ENCODE peak calls at places on chromosomes 3 and 15, in eight cellular contexts. U, S, E, B, Z, G, T and L are unnamed samples.

GRCh38 chr15:86398986-86399677 is 319.5 kb downstream of the AGBL1 start:
- DNase-seq in E (no peak), S (no peak), T (no peak), B (peak), U (no peak), Z (no peak), G (no peak), L (no peak)

GRCh38 chr15:79408041-79408440 is 24.1 kb upstream of the MINAR1 start:
- DNase-seq in Z (no peak), G (peak), U (no peak), S (no peak), B (no peak), T (no peak), E (no peak), L (no peak)

GRCh38 chr3:119695480-119695879 is 7.3 kb upstream of the CFAP91 start:
- DNase-seq in S (no peak), B (no peak), U (peak), Z (no peak), T (peak), E (no peak), G (peak), L (no peak)

GRCh38 chr15:71444866-71445590 is 329.8 kb downstream of the THSD4 start:
- DNase-seq in Z (no peak), G (peak), E (no peak), T (no peak), S (no peak), U (no peak), B (no peak), L (peak)

GRCh38 chr15:59170295-59170881 is 36.3 kb upstream of the LDHAL6B start:
- DNase-seq in Z (no peak), S (no peak), U (no peak), T (peak), B (peak), E (peak), G (peak), L (peak)

GRCh38 chr3:187919018-187919417 is 173.8 kb upstream of the BCL6 start:
- DNase-seq in B (no peak), Z (no peak), S (no peak), G (no peak), E (no peak), U (no peak), T (no peak), L (no peak)

GRCh38 chr3:28836199-28836598 is 444.7 kb upstream of the RBMS3 start:
- DNase-seq in Z (no peak), U (no peak), G (peak), B (no peak), T (no peak), E (no peak), S (no peak), L (no peak)

GRCh38 chr15:80615783-80616391 is 79.2 kb upstream of the ABHD17C start:
- DNase-seq in B (peak), U (peak), G (peak), T (peak), Z (no peak), E (peak), S (no peak), L (peak)

GRCh38 chr15:70605606-70606410 is 157.6 kb downstream of the UACA start:
- DNase-seq in Z (peak), T (peak), B (peak), S (no peak), G (peak), U (peak), E (no peak), L (no peak)

GRCh38 chr3:46981932-46982471 is 2.5 kb downstream of the NBEAL2 start:
- DNase-seq in E (no peak), G (no peak), B (peak), S (no peak), T (no peak), U (no peak), Z (no peak), L (no peak)

GRCh38 chr3:48226959-48227358 is 3.7 kb downstream of the CAMP start:
- DNase-seq in T (no peak), Z (no peak), S (no peak), E (no peak), B (no peak), G (no peak), U (no peak), L (no peak)

GRCh38 chr15:63246691-63247464 is 30.5 kb upstream of the APH1B start:
- DNase-seq in U (peak), G (peak), S (no peak), T (peak), E (no peak), B (no peak), Z (no peak), L (no peak)

GRCh38 chr15:49383266-49383665 is 39.8 kb upstream of the FGF7 start:
- DNase-seq in G (peak), T (peak), E (no peak), S (no peak), Z (no peak), B (no peak), U (peak), L (no peak)

GRCh38 chr3:143608966-143609365 is 239.3 kb downstream of the SLC9A9 start:
- DNase-seq in B (no peak), U (peak), G (no peak), E (no peak), Z (no peak), T (peak), S (no peak), L (no peak)

GRCh38 chr15:64222573-64223361 is 59.9 kb upstream of the PPIB start:
- DNase-seq in B (no peak), S (no peak), U (no peak), Z (no peak), T (no peak), E (no peak), G (no peak), L (no peak)

GRCh38 chr15:73956276-73957086 is 30.2 kb downstream of the LOXL1 start:
- DNase-seq in B (no peak), U (peak), T (peak), G (peak), Z (no peak), E (no peak), S (no peak), L (no peak)

GRCh38 chr3:143412084-143412483 is 292.5 kb downstream of the CHST2 start:
- DNase-seq in B (no peak), G (no peak), U (no peak), E (no peak), Z (no peak), T (no peak), S (no peak), L (no peak)

GRCh38 chr3:126312326-126312725 is 44.9 kb downstream of the KLF15 start:
- DNase-seq in U (no peak), Z (no peak), B (no peak), E (no peak), G (no peak), S (no peak), T (no peak), L (no peak)